ENCODE peak calls at places on chromosomes 4 and X, in six cellular contexts. One of them, this sample, is unnamed.

GRCh38 chr4:4333265-4333706 is 43.2 kb downstream of the ZBTB49 start:
- DNase-seq in H1: no peak
- DNase-seq in HCT116: no peak
- DNase-seq in K562: no peak
- DNase-seq in GM12878: no peak
- DNase-seq in HepG2: no peak
- DNase-seq in this sample: no peak

GRCh38 chrX:115232933-115233496 is 881 bp downstream of the LRCH2 start:
- DNase-seq in K562: no peak
- DNase-seq in HepG2: no peak
- DNase-seq in HCT116: no peak
- DNase-seq in H1: no peak
- DNase-seq in GM12878: no peak
- DNase-seq in this sample: no peak

GRCh38 chr4:52983563-52984303 is 121.6 kb downstream of the RASL11B start:
- DNase-seq in HepG2: peak; percentile 67
- DNase-seq in H1: no peak
- DNase-seq in GM12878: no peak
- DNase-seq in K562: peak; percentile 59
- DNase-seq in HCT116: peak; percentile 50
- DNase-seq in this sample: peak; percentile 22

GRCh38 chr4:179164642-179165338 is 1722.6 kb upstream of the AGA start:
- DNase-seq in HCT116: no peak
- DNase-seq in GM12878: no peak
- DNase-seq in H1: no peak
- DNase-seq in K562: no peak
- DNase-seq in HepG2: no peak
- DNase-seq in this sample: no peak

GRCh38 chrX:100895365-100896075 is 21.4 kb upstream of the NOX1 start:
- DNase-seq in HepG2: peak; percentile 55
- DNase-seq in HCT116: peak; percentile 26
- DNase-seq in K562: peak; percentile 12
- DNase-seq in H1: no peak
- DNase-seq in GM12878: no peak
- DNase-seq in this sample: peak; percentile 54

GRCh38 chr4:173506780-173507211 is 23.2 kb downstream of the HAND2 start:
- DNase-seq in K562: no peak
- DNase-seq in H1: no peak
- DNase-seq in HCT116: no peak
- DNase-seq in HepG2: no peak
- DNase-seq in GM12878: no peak
- DNase-seq in this sample: no peak

GRCh38 chr4:140047017-140047640 is 106.9 kb downstream of the MAML3 start:
- DNase-seq in HCT116: no peak
- DNase-seq in H1: no peak
- DNase-seq in HepG2: no peak
- DNase-seq in GM12878: no peak
- DNase-seq in K562: no peak
- DNase-seq in this sample: no peak

GRCh38 chr4:83606898-83607297 is 71.0 kb downstream of the GPAT3 start:
- DNase-seq in GM12878: no peak
- DNase-seq in HCT116: no peak
- DNase-seq in K562: no peak
- DNase-seq in H1: no peak
- DNase-seq in HepG2: no peak
- DNase-seq in this sample: no peak

GRCh38 chrX:152072236-152072635 is 66.1 kb downstream of the MAGEA10 start:
- DNase-seq in HCT116: no peak
- DNase-seq in K562: peak; percentile 22
- DNase-seq in GM12878: no peak
- DNase-seq in H1: no peak
- DNase-seq in HepG2: peak; percentile 0
- DNase-seq in this sample: no peak

GRCh38 chrX:45740291-45740690 is 539.6 kb upstream of the DIPK2B start:
- DNase-seq in H1: no peak
- DNase-seq in K562: no peak
- DNase-seq in HCT116: no peak
- DNase-seq in GM12878: no peak
- DNase-seq in HepG2: no peak
- DNase-seq in this sample: no peak

GRCh38 chr4:40193018-40193571 is 3.7 kb upstream of the RHOH start:
- DNase-seq in HCT116: no peak
- DNase-seq in K562: no peak
- DNase-seq in GM12878: no peak
- DNase-seq in HepG2: peak; percentile 7
- DNase-seq in H1: no peak
- DNase-seq in this sample: no peak

GRCh38 chr4:79241846-79242245 is 84.0 kb downstream of the NAA11 start:
- DNase-seq in HCT116: peak; percentile 2
- DNase-seq in GM12878: no peak
- DNase-seq in H1: no peak
- DNase-seq in HepG2: no peak
- DNase-seq in K562: no peak
- DNase-seq in this sample: no peak

GRCh38 chrX:105975382-105975781 is 63.1 kb downstream of the SERPINA7 start:
- DNase-seq in HCT116: peak; percentile 12
- DNase-seq in GM12878: no peak
- DNase-seq in K562: no peak
- DNase-seq in H1: no peak
- DNase-seq in HepG2: peak; percentile 33
- DNase-seq in this sample: peak; percentile 2

GRCh38 chr4:107858158-107858742 is 33.5 kb downstream of the SGMS2 start:
- DNase-seq in HCT116: no peak
- DNase-seq in H1: no peak
- DNase-seq in K562: no peak
- DNase-seq in GM12878: no peak
- DNase-seq in HepG2: no peak
- DNase-seq in this sample: no peak

GRCh38 chr4:37073226-37073840 is 171.2 kb upstream of the NWD2 start:
- DNase-seq in HepG2: no peak
- DNase-seq in H1: no peak
- DNase-seq in HCT116: no peak
- DNase-seq in GM12878: peak; percentile 8
- DNase-seq in K562: peak; percentile 37
- DNase-seq in this sample: no peak

GRCh38 chrX:154123241-154124219 is 20.5 kb upstream of the OPN1LW start:
- DNase-seq in H1: no peak
- DNase-seq in HepG2: peak; percentile 24
- DNase-seq in HCT116: no peak
- DNase-seq in K562: peak; percentile 82
- DNase-seq in GM12878: no peak
- DNase-seq in this sample: no peak

GRCh38 chrX:155871934-155872333 is 9.2 kb upstream of the VAMP7 start:
- DNase-seq in K562: no peak
- DNase-seq in HepG2: no peak
- DNase-seq in GM12878: no peak
- DNase-seq in H1: no peak
- DNase-seq in HCT116: no peak
- DNase-seq in this sample: no peak

GRCh38 chr4:10529256-10529890 is 72.1 kb upstream of the ZNF518B start:
- DNase-seq in K562: no peak
- DNase-seq in H1: no peak
- DNase-seq in GM12878: no peak
- DNase-seq in HepG2: no peak
- DNase-seq in HCT116: peak; percentile 60
- DNase-seq in this sample: no peak

GRCh38 chr4:125388653-125389052 is 73.9 kb downstream of the FAT4 start:
- DNase-seq in HepG2: no peak
- DNase-seq in H1: no peak
- DNase-seq in HCT116: no peak
- DNase-seq in GM12878: no peak
- DNase-seq in K562: no peak
- DNase-seq in this sample: no peak

GRCh38 chr4:83285022-83285387 is 407 bp upstream of the COQ2 start:
- DNase-seq in HepG2: no peak
- DNase-seq in HCT116: no peak
- DNase-seq in K562: peak; percentile 46
- DNase-seq in H1: no peak
- DNase-seq in GM12878: no peak
- DNase-seq in this sample: no peak

GRCh38 chrX:118526149-118526548 is 30.5 kb downstream of the DOCK11 start:
- DNase-seq in HCT116: no peak
- DNase-seq in K562: no peak
- DNase-seq in HepG2: no peak
- DNase-seq in H1: no peak
- DNase-seq in GM12878: no peak
- DNase-seq in this sample: no peak

GRCh38 chrX:51332188-51332942 is at the start of gene NUDT10:
- DNase-seq in K562: no peak
- DNase-seq in GM12878: no peak
- DNase-seq in HCT116: no peak
- DNase-seq in HepG2: no peak
- DNase-seq in H1: peak; percentile 29
- DNase-seq in this sample: peak; percentile 83

GRCh38 chrX:40646489-40647306 is 663 bp downstream of the CXorf38 start:
- DNase-seq in H1: no peak
- DNase-seq in K562: peak; percentile 48
- DNase-seq in HCT116: no peak
- DNase-seq in GM12878: no peak
- DNase-seq in HepG2: no peak
- DNase-seq in this sample: peak; percentile 6

GRCh38 chr4:121950680-121951569 is 935 bp downstream of the TRPC3 start:
- DNase-seq in K562: peak; percentile 18
- DNase-seq in H1: no peak
- DNase-seq in GM12878: no peak
- DNase-seq in HCT116: no peak
- DNase-seq in HepG2: no peak
- DNase-seq in this sample: no peak

GRCh38 chr4:101201421-101201820 is 145.9 kb downstream of the PPP3CA start:
- DNase-seq in H1: no peak
- DNase-seq in HepG2: no peak
- DNase-seq in K562: no peak
- DNase-seq in HCT116: no peak
- DNase-seq in GM12878: no peak
- DNase-seq in this sample: no peak

GRCh38 chrX:53318766-53319353 is 37.5 kb upstream of the IQSEC2 start:
- DNase-seq in H1: no peak
- DNase-seq in GM12878: no peak
- DNase-seq in K562: no peak
- DNase-seq in HCT116: no peak
- DNase-seq in HepG2: no peak
- DNase-seq in this sample: no peak

GRCh38 chr4:25535278-25535677 is 120.4 kb upstream of the SLC34A2 start:
- DNase-seq in HCT116: no peak
- DNase-seq in HepG2: peak; percentile 85
- DNase-seq in H1: no peak
- DNase-seq in K562: no peak
- DNase-seq in GM12878: no peak
- DNase-seq in this sample: no peak

GRCh38 chr4:6855692-6856297 is 53.8 kb upstream of the TBC1D14 start:
- DNase-seq in HCT116: no peak
- DNase-seq in HepG2: peak; percentile 20
- DNase-seq in H1: no peak
- DNase-seq in GM12878: peak; percentile 94
- DNase-seq in K562: peak; percentile 60
- DNase-seq in this sample: no peak

GRCh38 chrX:74286950-74287349 is 17.0 kb upstream of the ZCCHC13 start:
- DNase-seq in K562: no peak
- DNase-seq in HCT116: no peak
- DNase-seq in HepG2: peak; percentile 1
- DNase-seq in GM12878: no peak
- DNase-seq in H1: no peak
- DNase-seq in this sample: no peak

GRCh38 chr4:20696815-20697214 is 3.4 kb upstream of the PACRGL start:
- DNase-seq in GM12878: no peak
- DNase-seq in HCT116: no peak
- DNase-seq in H1: no peak
- DNase-seq in K562: no peak
- DNase-seq in HepG2: no peak
- DNase-seq in this sample: no peak

GRCh38 chr4:15455290-15455689 is 14.4 kb upstream of the CC2D2A start:
- DNase-seq in H1: no peak
- DNase-seq in K562: no peak
- DNase-seq in GM12878: no peak
- DNase-seq in HCT116: no peak
- DNase-seq in HepG2: no peak
- DNase-seq in this sample: no peak
- TF ChIP-seq ZNF274 in H1: no peak
- TF ChIP-seq ZNF274 in K562: no peak
- TF ChIP-seq ZNF274 in GM12878: no peak
- TF ChIP-seq ZNF274 in HCT116: no peak
- TF ChIP-seq ZNF274 in HepG2: no peak
- TF ChIP-seq ZNF274 in this sample: no peak

GRCh38 chr4:113960684-113961321 is 18.6 kb downstream of the ARSJ start:
- DNase-seq in H1: no peak
- DNase-seq in HepG2: no peak
- DNase-seq in K562: no peak
- DNase-seq in GM12878: no peak
- DNase-seq in HCT116: no peak
- DNase-seq in this sample: no peak
- TF ChIP-seq ZNF274 in H1: no peak
- TF ChIP-seq ZNF274 in HepG2: no peak
- TF ChIP-seq ZNF274 in K562: no peak
- TF ChIP-seq ZNF274 in GM12878: no peak
- TF ChIP-seq ZNF274 in HCT116: no peak
- TF ChIP-seq ZNF274 in this sample: no peak

DNA sequence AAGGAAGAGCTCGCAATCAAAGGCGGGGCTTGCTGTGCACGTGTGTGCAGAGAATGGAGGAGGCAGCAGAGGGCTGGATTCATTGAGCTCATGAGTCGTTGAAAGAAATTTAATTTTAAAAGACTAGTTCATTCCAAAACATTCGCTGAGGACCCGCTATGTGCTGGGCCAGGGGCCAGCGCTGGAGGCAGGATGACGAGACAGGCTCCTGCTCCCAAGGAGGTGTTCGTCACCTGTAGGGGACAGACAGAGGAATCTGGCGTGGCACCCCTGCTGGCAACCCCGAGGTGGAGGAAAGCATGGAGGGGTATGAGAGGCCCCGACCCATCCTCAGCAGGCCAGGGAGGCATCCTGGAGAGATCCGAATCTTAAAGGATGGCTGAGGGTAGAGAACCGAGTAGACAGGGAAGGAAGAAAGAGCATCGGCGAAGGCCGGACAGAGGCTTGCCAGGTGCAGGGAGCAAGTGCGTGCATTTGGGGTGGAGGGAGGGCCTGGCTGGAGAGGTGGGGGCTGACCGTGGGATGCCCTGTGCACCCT is 96.4 kb downstream of the CPZ start:
- DNase-seq in H1: no peak
- DNase-seq in HCT116: no peak
- DNase-seq in GM12878: no peak
- DNase-seq in K562: no peak
- DNase-seq in HepG2: no peak
- DNase-seq in this sample: no peak
- TF ChIP-seq ZNF274 in H1: no peak
- TF ChIP-seq ZNF274 in HCT116: no peak
- TF ChIP-seq ZNF274 in GM12878: no peak
- TF ChIP-seq ZNF274 in K562: no peak
- TF ChIP-seq ZNF274 in HepG2: no peak
- TF ChIP-seq ZNF274 in this sample: no peak

DNA sequence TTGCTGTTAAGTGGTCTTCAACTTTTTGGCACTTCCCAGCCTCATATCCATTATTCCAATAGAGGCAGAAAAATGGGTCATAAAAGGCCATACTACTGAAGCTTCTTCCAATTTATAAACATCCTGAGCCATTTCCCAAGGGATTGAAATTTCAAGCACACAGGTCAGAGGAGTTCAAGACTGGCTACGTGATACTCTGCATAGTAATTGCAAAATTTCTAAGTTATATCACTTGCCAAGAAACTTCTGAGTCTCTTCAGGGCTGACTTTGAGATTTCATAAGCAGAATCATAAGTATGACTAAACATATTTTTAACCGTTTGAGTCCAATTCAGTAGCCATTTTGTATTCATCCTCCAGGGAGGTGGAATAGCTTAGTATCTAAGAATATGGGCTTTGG is 75.6 kb upstream of the RXFP1 start:
- DNase-seq in H1: no peak
- DNase-seq in GM12878: no peak
- DNase-seq in HepG2: no peak
- DNase-seq in K562: no peak
- DNase-seq in HCT116: no peak
- DNase-seq in this sample: no peak
- TF ChIP-seq ZNF274 in H1: no peak
- TF ChIP-seq ZNF274 in GM12878: no peak
- TF ChIP-seq ZNF274 in HepG2: no peak
- TF ChIP-seq ZNF274 in K562: no peak
- TF ChIP-seq ZNF274 in HCT116: no peak
- TF ChIP-seq ZNF274 in this sample: no peak

This sample was measured in NT2/D1.